ENCODE peak calls at places on chromosomes 6 and 20, in seven cellular contexts. Q is stomach, O is GM23338, W is suprapubic skin, E is HCT116, S is HepG2, D is SK-N-SH. J is an unnamed sample.

GRCh38 chr6:137493218-137494038 is 766 bp downstream of the OLIG3 start:
- DNase-seq in E (no peak), D (no peak), W (no peak), Q (no peak), O (peak; percentile 75), S (no peak), J (no peak)

GRCh38 chr6:160139420-160139851 is 17.8 kb downstream of the SLC22A1 start:
- DNase-seq in S (no peak), Q (no peak), D (no peak), W (no peak), O (no peak), E (no peak), J (peak; percentile 74)

GRCh38 chr6:341914-342831 is 49.4 kb upstream of the IRF4 start:
- DNase-seq in E (no peak), O (no peak), D (no peak), Q (no peak), S (no peak), W (no peak), J (no peak)

GRCh38 chr6:41683460-41684310 is 45.4 kb downstream of the MDFI start:
- DNase-seq in Q (peak; percentile 85), D (peak; percentile 96), S (peak; percentile 57), O (peak; percentile 86), W (peak; percentile 94), E (no peak), J (peak; percentile 90)

GRCh38 chr6:105310947-105311346 is 91.9 kb downstream of the PREP start:
- DNase-seq in W (no peak), D (no peak), O (no peak), E (no peak), S (no peak), Q (no peak), J (no peak)

GRCh38 chr6:21500894-21501293 is 92.7 kb upstream of the SOX4 start:
- DNase-seq in Q (peak; percentile 29), O (no peak), W (no peak), D (no peak), E (no peak), S (no peak), J (no peak)

GRCh38 chr20:9079038-9079731 is 10.3 kb downstream of the PLCB4 start:
- DNase-seq in W (no peak), E (no peak), O (peak; percentile 23), Q (no peak), D (no peak), S (no peak), J (no peak)

GRCh38 chr6:126267621-126268020 is 72.3 kb upstream of the CENPW start:
- DNase-seq in E (no peak), S (no peak), D (no peak), O (no peak), W (no peak), Q (no peak), J (no peak)

GRCh38 chr6:6008114-6008647 is 1.5 kb upstream of the NRN1 start:
- DNase-seq in S (no peak), W (no peak), Q (no peak), E (no peak), D (no peak), O (no peak), J (no peak)

GRCh38 chr6:46051962-46052361 is 36.3 kb upstream of the CLIC5 start:
- DNase-seq in O (no peak), D (no peak), E (no peak), S (no peak), W (no peak), Q (no peak), J (no peak)

GRCh38 chr6:125994659-125995488 is 8.5 kb downstream of the TRMT11 start:
- DNase-seq in E (no peak), W (no peak), D (no peak), S (no peak), O (no peak), Q (no peak), J (no peak)

GRCh38 chr6:91970700-91971099 is 1383.8 kb upstream of the MAP3K7 start:
- DNase-seq in S (no peak), Q (no peak), D (no peak), E (no peak), O (no peak), W (no peak), J (no peak)

GRCh38 chr6:133348846-133349245 is 107.7 kb downstream of the EYA4 start:
- DNase-seq in E (no peak), S (no peak), D (no peak), O (no peak), W (no peak), Q (no peak), J (no peak)

GRCh38 chr20:45343867-45344721 is 4.1 kb downstream of the SDC4 start:
- DNase-seq in D (no peak), O (no peak), Q (peak; percentile 68), W (no peak), S (peak; percentile 97), E (peak; percentile 72), J (peak; percentile 88)

GRCh38 chr6:165729307-165729936 is 66.4 kb upstream of the PDE10A start:
- DNase-seq in E (peak; percentile 6), D (peak; percentile 74), W (no peak), O (peak; percentile 67), S (peak; percentile 13), Q (peak; percentile 44), J (no peak)

GRCh38 chr6:36075656-36076055 is 48.0 kb downstream of the MAPK14 start:
- DNase-seq in S (peak; percentile 71), Q (no peak), O (peak; percentile 53), D (peak; percentile 8), W (no peak), E (peak; percentile 6), J (no peak)

GRCh38 chr20:45053441-45054351 is 47.2 kb downstream of the KCNS1 start:
- DNase-seq in W (no peak), Q (no peak), S (no peak), D (no peak), O (no peak), E (no peak), J (no peak)

GRCh38 chr6:150418825-150419594 is 50.2 kb downstream of the IYD start:
- DNase-seq in S (peak; percentile 21), E (peak; percentile 61), O (peak; percentile 84), D (peak; percentile 53), Q (peak; percentile 71), W (no peak), J (peak; percentile 76)

GRCh38 chr6:134123666-134124208 is 71.3 kb upstream of the SLC2A12 start:
- DNase-seq in Q (no peak), E (peak; percentile 94), O (peak; percentile 88), W (no peak), S (peak; percentile 53), D (peak; percentile 53), J (no peak)

GRCh38 chr6:133394630-133395029 is 153.5 kb downstream of the EYA4 start:
- DNase-seq in D (no peak), O (no peak), W (no peak), E (no peak), S (no peak), Q (no peak), J (no peak)

GRCh38 chr20:25464501-25465204 is 57.2 kb downstream of the GINS1 start:
- DNase-seq in D (peak; percentile 65), Q (no peak), W (peak; percentile 45), S (no peak), E (no peak), O (no peak), J (peak; percentile 38)

GRCh38 chr20:50221501-50222323 is 31.1 kb downstream of the CEBPB start:
- DNase-seq in Q (no peak), O (no peak), S (no peak), E (no peak), D (no peak), W (no peak), J (no peak)

GRCh38 chr20:59004763-59005522 is 2.1 kb downstream of the CTSZ start:
- DNase-seq in Q (peak; percentile 48), D (no peak), W (no peak), E (no peak), O (no peak), S (peak; percentile 71), J (peak; percentile 78)

GRCh38 chr20:46111028-46111835 is 6.9 kb upstream of the CD40 start:
- DNase-seq in O (no peak), S (no peak), D (no peak), E (no peak), Q (no peak), W (no peak), J (peak; percentile 74)

GRCh38 chr6:88302769-88303230 is 136.7 kb upstream of the CNR1 start:
- DNase-seq in O (no peak), S (no peak), D (no peak), W (no peak), Q (no peak), E (no peak), J (no peak)

GRCh38 chr6:131592935-131593334 is 19.9 kb downstream of the ARG1 start:
- DNase-seq in O (no peak), D (no peak), Q (no peak), W (no peak), S (no peak), E (no peak), J (no peak)
- H3K36me3 ChIP-seq in O (peaks cover 22% of the 10 kb centered on the region), D (peaks cover 79% of the 10 kb centered on the region), Q (peaks cover 100% of the 10 kb centered on the region), W (peaks cover 99% of the 10 kb centered on the region), S (peaks cover 73% of the 10 kb centered on the region), E (peaks cover 10% of the 10 kb centered on the region), J (peaks cover 65% of the 10 kb centered on the region)

GRCh38 chr20:41540916-41541315 is 77.3 kb downstream of the CHD6 start:
- DNase-seq in O (no peak), W (no peak), E (no peak), D (peak; percentile 27), Q (no peak), S (no peak), J (no peak)

GRCh38 chr20:41540459-41540858 is 77.7 kb downstream of the CHD6 start:
- DNase-seq in S (peak; percentile 45), W (no peak), D (no peak), Q (no peak), E (no peak), O (no peak), J (no peak)

GRCh38 chr20:41534842-41535241 is 83.3 kb downstream of the CHD6 start:
- DNase-seq in E (no peak), S (no peak), O (no peak), D (no peak), Q (no peak), W (no peak), J (no peak)

GRCh38 chr20:41537865-41538264 is 80.3 kb downstream of the CHD6 start:
- DNase-seq in S (no peak), D (no peak), W (no peak), E (no peak), Q (no peak), O (no peak), J (no peak)

GRCh38 chr20:41538810-41539596 is 79.2 kb downstream of the CHD6 start:
- DNase-seq in O (no peak), Q (no peak), E (no peak), S (peak; percentile 96), D (no peak), W (no peak), J (no peak)
- TF ChIP-seq POLR2AphosphoS5 in O (no peak), Q (no peak), E (no peak), S (peak; percentile 57), D (no peak), W (no peak), J (no peak)

GRCh38 chr6:127967708-127968107 is 66.8 kb upstream of the THEMIS start:
- DNase-seq in W (no peak), Q (no peak), O (no peak), S (no peak), E (no peak), D (no peak), J (no peak)
- H3K4me3 ChIP-seq in W (no peak overlapping the region), Q (no peak overlapping the region), O (no peak overlapping the region), S (no peak overlapping the region), E (no peak overlapping the region), D (no peak overlapping the region), J (no peak overlapping the region)

DNA sequence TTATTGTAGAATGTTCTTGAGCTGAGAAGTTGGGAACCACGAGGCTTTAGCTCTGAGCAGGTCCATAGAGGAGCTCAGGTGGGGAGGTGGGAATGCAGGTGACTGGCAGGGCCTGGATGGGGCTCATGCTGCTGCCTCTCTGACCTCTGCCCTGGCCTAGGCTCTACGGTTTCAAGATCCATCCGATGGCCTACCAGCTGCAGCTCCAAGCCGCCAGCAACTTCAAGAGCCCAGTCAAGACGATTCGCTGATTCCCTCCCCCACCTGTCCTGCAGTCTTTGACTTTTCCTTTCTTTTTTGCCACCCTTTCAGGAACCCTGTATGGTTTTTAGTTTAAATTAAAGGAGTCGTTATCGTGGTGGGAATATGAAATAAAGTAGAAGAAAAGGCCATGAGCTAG is at the start of gene LY6G5B:
- DNase-seq in S (no peak), E (no peak), O (no peak), D (no peak), W (no peak), Q (no peak), J (no peak)
- H3K36me3 ChIP-seq in S (peaks cover 61% of the 10 kb centered on the region), E (peaks cover 48% of the 10 kb centered on the region), O (peaks cover 34% of the 10 kb centered on the region), D (peaks cover 28% of the 10 kb centered on the region), W (peaks cover 68% of the 10 kb centered on the region), Q (peaks cover 74% of the 10 kb centered on the region), J (peaks cover 67% of the 10 kb centered on the region)

J was measured in sigmoid colon.